ENCODE peak calls at places on chromosomes 7 and 10, in five cellular contexts. A is astrocyte, J is foreskin fibroblast, E is psoas muscle, U is upper lobe of left lung. B is an unnamed sample.

GRCh38 chr10:15684768-15685167 is 35.0 kb downstream of the ITGA8 start:
- DNase-seq in A (no peak), J (no peak), E (no peak), U (no peak), B (no peak)

GRCh38 chr7:91353923-91354322 is 89.7 kb downstream of the FZD1 start:
- DNase-seq in A (no peak), J (no peak), E (no peak), U (no peak), B (no peak)

GRCh38 chr10:32210306-32211045 is 136.5 kb downstream of the EPC1 start:
- DNase-seq in A (peak), J (peak), E (no peak), U (no peak), B (no peak)

GRCh38 chr10:80500572-80501380 is 36.9 kb upstream of the SH2D4B start:
- DNase-seq in A (no peak), J (no peak), E (peak), U (peak), B (no peak)

GRCh38 chr10:30058570-30059132 is 735 bp downstream of the JCAD start:
- DNase-seq in A (no peak), J (no peak), E (peak), U (no peak), B (no peak)

GRCh38 chr10:92688927-92689662 is 660 bp upstream of the HHEX start:
- DNase-seq in A (peak), J (no peak), E (no peak), U (peak), B (no peak)

GRCh38 chr10:132554991-132555647 is 17.5 kb downstream of the INPP5A start:
- DNase-seq in A (no peak), J (no peak), E (no peak), U (peak), B (no peak)

GRCh38 chr10:57699944-57700343 is 567.8 kb downstream of the IPMK start:
- DNase-seq in A (peak), J (no peak), E (no peak), U (no peak), B (no peak)

GRCh38 chr7:25750738-25751529 is 401.1 kb upstream of the NFE2L3 start:
- DNase-seq in A (no peak), J (no peak), E (no peak), U (no peak), B (no peak)

GRCh38 chr7:104980969-104981670 is 32.9 kb upstream of the KMT2E start:
- DNase-seq in A (no peak), J (no peak), E (no peak), U (no peak), B (no peak)

GRCh38 chr10:87547734-87548311 is 43.1 kb downstream of the MINPP1 start:
- DNase-seq in A (peak), J (peak), E (no peak), U (no peak), B (no peak)

GRCh38 chr7:2719007-2719406 is 31.0 kb downstream of the AMZ1 start:
- DNase-seq in A (no peak), J (no peak), E (no peak), U (no peak), B (no peak)
- TF ChIP-seq CTCF in A (peak), J (peak), E (peak), U (no peak), B (peak)

DNA sequence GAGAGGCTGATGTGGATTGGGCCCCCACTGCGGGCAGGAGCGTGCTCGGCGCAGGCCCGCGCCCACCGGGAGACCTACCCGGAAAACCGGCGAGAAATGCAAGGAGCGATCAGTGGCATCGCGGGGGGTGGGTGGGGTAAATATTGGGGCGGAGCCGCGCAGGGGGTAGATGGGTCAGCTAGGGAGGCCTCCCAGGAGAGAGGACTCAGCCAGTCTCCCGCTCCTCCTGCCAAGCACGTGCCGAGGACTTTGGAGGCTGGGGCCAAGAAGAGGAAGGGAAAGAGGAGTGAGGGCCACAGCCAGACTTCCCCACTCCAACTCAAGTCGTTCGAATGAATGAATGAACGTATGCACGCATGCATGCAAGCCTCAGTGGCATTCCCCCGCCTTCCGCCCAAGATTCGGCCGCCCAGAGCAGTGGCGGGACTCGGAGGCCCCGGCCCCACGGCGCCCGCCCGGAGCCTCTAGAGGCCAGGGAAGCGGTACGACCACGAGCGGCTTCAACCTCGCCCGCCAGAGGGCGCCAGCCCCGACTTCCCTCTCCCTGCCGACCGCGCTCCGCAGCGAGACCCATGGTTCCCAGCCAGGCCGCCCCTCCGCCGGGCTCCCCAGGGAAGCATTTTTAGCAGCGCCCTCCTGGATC is 3.6 kb downstream of the NPM3 start:
- DNase-seq in A (peak), J (peak), E (peak), U (peak), B (no peak)
- TF ChIP-seq CTCF in A (peak), J (peak), E (peak), U (peak), B (peak)

GRCh38 chr7:80726731-80727130 is 88.3 kb downstream of the CD36 start:
- DNase-seq in A (no peak), J (no peak), E (no peak), U (no peak), B (no peak)

GRCh38 chr7:80729586-80730320 is 91.3 kb downstream of the CD36 start:
- DNase-seq in A (no peak), J (peak), E (no peak), U (no peak), B (no peak)

GRCh38 chr7:80735330-80735729 is 96.9 kb downstream of the CD36 start:
- DNase-seq in A (no peak), J (no peak), E (no peak), U (no peak), B (no peak)

GRCh38 chr7:80736371-80736770 is 97.9 kb downstream of the CD36 start:
- DNase-seq in A (no peak), J (no peak), E (no peak), U (no peak), B (no peak)

GRCh38 chr7:80732635-80733034 is 94.2 kb downstream of the CD36 start:
- DNase-seq in A (no peak), J (no peak), E (no peak), U (no peak), B (no peak)
- TF ChIP-seq CTCF in A (peak), J (no peak), E (no peak), U (no peak), B (peak)

GRCh38 chr10:119274519-119275045 is 67.2 kb downstream of the GRK5 start:
- DNase-seq in A (no peak), J (no peak), E (no peak), U (no peak), B (no peak)
- TF ChIP-seq CTCF in A (no peak), J (no peak), E (no peak), U (no peak), B (no peak)

GRCh38 chr10:101182936-101183335 is 46.3 kb downstream of the LBX1 start:
- DNase-seq in A (no peak), J (no peak), E (no peak), U (no peak), B (no peak)
- TF ChIP-seq CTCF in A (no peak), J (no peak), E (no peak), U (no peak), B (no peak)

GRCh38 chr7:140661124-140661523 is 11.6 kb upstream of the ADCK2 start:
- DNase-seq in A (no peak), J (no peak), E (no peak), U (no peak), B (no peak)
- TF ChIP-seq CTCF in A (no peak), J (no peak), E (no peak), U (no peak), B (peak)

GRCh38 chr7:47937711-47938573 is 10.3 kb downstream of the PKD1L1 start:
- DNase-seq in A (no peak), J (no peak), E (no peak), U (no peak), B (no peak)
- TF ChIP-seq CTCF in A (no peak), J (no peak), E (no peak), U (no peak), B (no peak)

DNA sequence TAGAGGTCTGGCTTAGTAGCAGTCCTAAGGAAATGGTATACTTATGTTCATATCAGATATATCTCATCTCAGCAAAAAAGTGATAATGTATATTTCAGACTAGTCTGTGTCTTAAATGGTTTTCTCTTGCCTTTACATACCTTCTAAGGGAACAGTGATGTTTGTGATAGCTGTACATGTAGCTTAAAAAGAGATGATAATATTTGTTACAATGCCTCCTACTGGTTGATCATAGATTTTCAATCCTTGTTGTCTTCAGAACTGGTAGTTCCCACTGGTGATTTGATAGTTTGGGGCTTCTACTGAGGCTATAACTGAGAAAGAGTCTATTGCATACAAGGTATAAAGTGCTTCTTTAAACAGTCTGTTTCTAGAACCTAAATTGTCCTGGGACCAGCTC is 90.1 kb downstream of the BTRC start:
- DNase-seq in A (no peak), J (no peak), E (no peak), U (no peak), B (no peak)
- TF ChIP-seq CTCF in A (peak), J (no peak), E (no peak), U (no peak), B (peak)

DNA sequence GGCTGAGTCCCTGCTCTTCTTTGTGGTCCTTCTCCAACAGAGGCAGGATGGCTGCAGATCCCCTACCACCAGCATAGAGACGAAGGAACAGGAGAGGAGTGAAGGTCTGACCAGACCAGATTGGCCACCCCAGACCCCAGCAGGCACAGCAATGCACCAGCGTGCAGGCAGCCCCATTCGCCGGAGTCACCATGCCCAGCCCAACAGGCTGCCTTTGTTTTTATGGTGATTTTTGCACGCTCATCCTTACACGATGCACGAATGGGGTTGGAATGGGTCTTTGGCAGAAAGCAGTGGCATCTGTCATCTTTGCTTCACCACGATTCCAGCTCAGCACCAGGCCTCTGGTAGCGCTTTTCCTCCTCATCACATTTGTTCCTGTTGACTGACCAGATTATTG is 427.6 kb downstream of the INHBA start:
- DNase-seq in A (no peak), J (no peak), E (no peak), U (no peak), B (no peak)
- TF ChIP-seq CTCF in A (no peak), J (no peak), E (no peak), U (no peak), B (no peak)

B was measured in kidney epithelial cell.